ENCODE peak calls at places on chromosomes 5 and 9, in seven cellular contexts. I is transverse colon, P is ovary, X is sigmoid colon, Z is A549, O is stomach, B is HepG2. V is an unnamed sample.

GRCh38 chr5:107470007-107470582 is 200.6 kb downstream of the EFNA5 start:
- DNase-seq in B (no peak), P (no peak), X (no peak), Z (no peak), O (no peak), I (no peak), V (no peak)

GRCh38 chr5:122154910-122155309 is 25.6 kb downstream of the ZNF474 start:
- DNase-seq in Z (no peak), I (no peak), P (no peak), X (peak; percentile 79), O (no peak), B (no peak), V (no peak)

GRCh38 chr9:99000480-99001395 is 57.0 kb downstream of the COL15A1 start:
- DNase-seq in B (peak; percentile 17), P (no peak), O (peak; percentile 52), X (no peak), Z (peak; percentile 38), I (peak; percentile 51), V (no peak)

GRCh38 chr5:124576848-124577409 is 169.5 kb downstream of the ZNF608 start:
- DNase-seq in X (no peak), I (no peak), Z (no peak), O (no peak), B (no peak), P (no peak), V (no peak)

GRCh38 chr5:5430136-5430535 is 7.7 kb downstream of the ICE1 start:
- DNase-seq in P (no peak), O (no peak), X (no peak), I (no peak), Z (no peak), B (no peak), V (no peak)

GRCh38 chr9:97556721-97557605 is 55.5 kb downstream of the TMOD1 start:
- DNase-seq in B (no peak), P (peak; percentile 84), Z (no peak), I (no peak), X (peak; percentile 73), O (peak; percentile 80), V (no peak)

GRCh38 chr9:78261403-78262001 is 25.6 kb downstream of the CEP78 start:
- DNase-seq in X (no peak), O (no peak), I (no peak), Z (peak; percentile 45), B (peak; percentile 23), P (no peak), V (no peak)

GRCh38 chr5:131987251-131987650 is 24.2 kb downstream of the ACSL6 start:
- DNase-seq in I (no peak), P (no peak), B (no peak), O (no peak), Z (no peak), X (no peak), V (no peak)

GRCh38 chr5:96113170-96113939 is 151.7 kb upstream of the ELL2 start:
- DNase-seq in X (no peak), P (no peak), I (no peak), Z (no peak), O (peak; percentile 46), B (no peak), V (no peak)

GRCh38 chr5:17167171-17167891 is 50.1 kb upstream of the BASP1 start:
- DNase-seq in B (no peak), P (no peak), I (no peak), O (no peak), X (no peak), Z (no peak), V (no peak)

GRCh38 chr5:2701592-2701991 is 49.9 kb downstream of the IRX2 start:
- DNase-seq in X (peak; percentile 52), O (no peak), I (no peak), B (no peak), Z (no peak), P (no peak), V (no peak)

GRCh38 chr9:80259079-80259478 is 687.3 kb downstream of the TLE4 start:
- DNase-seq in X (no peak), Z (no peak), B (no peak), I (no peak), P (no peak), O (no peak), V (no peak)

DNA sequence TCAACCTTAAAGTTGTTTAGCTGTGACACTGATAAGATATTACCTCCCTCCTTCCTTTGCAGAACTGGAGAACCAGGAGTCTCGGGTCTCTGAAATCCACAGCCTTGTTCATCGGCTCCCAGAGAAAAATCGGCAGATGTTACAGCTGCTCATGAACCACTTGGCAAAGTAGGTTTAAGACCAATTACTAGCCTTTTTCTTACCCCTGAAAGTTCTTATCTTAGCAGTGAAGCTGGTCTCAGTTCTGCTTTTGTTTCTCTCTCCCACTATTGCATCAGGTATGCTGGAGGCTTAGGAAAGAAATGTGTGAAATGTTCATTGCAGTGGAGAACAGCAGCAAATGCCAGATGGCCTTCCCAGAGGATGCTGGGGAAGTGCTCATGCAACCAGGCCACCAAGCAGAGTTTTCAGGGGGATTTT is 287.4 kb downstream of the ARHGAP26 start:
- DNase-seq in B (no peak), Z (no peak), P (no peak), O (no peak), X (no peak), I (no peak), V (no peak)
- TF ChIP-seq EP300 in B (no peak), Z (no peak), P (no peak), O (no peak), X (no peak), I (no peak), V (no peak)

GRCh38 chr9:130893250-130894101 is 3.1 kb downstream of the QRFP start:
- DNase-seq in O (peak; percentile 40), P (peak; percentile 34), Z (peak; percentile 35), X (no peak), I (peak; percentile 48), B (no peak), V (no peak)

GRCh38 chr9:130892503-130893249 is 3.9 kb downstream of the QRFP start:
- DNase-seq in P (no peak), I (no peak), Z (no peak), X (no peak), B (no peak), O (no peak), V (no peak)

GRCh38 chr9:130890869-130891698 is 5.5 kb downstream of the QRFP start:
- DNase-seq in B (no peak), I (no peak), Z (no peak), X (no peak), O (no peak), P (no peak), V (no peak)

GRCh38 chr9:130890124-130890523 is 6.5 kb downstream of the QRFP start:
- DNase-seq in I (no peak), O (no peak), B (no peak), Z (no peak), P (no peak), X (no peak), V (no peak)

DNA sequence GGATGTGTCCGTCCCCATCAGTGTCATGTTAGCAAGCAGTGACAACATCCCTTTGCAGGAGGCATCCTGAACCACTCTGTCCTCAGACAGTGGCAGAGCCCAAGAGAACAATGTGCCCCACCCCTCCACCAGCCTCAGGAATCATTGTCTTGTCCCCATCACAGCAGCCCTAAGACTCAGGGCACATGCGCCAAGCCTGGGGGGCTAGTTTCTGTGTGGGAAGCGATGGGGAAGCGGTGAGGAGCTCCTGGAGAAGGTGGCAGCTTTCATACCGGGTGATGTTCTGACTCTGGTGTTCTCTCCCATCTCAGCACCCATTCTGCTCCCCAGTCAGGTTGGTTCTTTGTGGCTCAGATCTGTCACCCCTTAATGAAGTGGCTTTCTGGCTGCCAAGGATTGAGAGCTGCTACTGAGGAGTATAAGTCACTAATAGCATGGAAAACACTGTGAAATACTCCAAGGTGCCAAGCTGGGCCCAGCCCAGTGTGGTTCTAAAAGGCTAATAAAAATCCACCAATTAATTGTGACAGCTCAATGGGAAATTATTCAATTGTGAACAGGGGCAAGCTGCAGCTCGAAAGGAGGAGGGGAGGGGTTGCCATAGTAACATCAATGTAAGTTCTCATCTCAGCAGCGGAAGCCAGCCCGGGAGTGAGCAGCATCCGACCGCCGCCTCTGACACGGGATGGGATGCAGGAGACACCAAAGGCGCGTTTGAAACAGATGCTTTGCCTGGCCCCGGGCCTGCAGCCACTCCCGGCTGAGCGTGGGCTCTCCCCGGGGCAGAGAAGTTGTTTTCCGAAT is 4.7 kb downstream of the QRFP start:
- DNase-seq in I (no peak), X (no peak), P (no peak), Z (no peak), O (no peak), B (no peak), V (no peak)
- TF ChIP-seq EP300 in I (no peak), X (no peak), P (no peak), Z (no peak), O (no peak), B (no peak), V (no peak)

GRCh38 chr9:35079426-35080341 is at the start of gene FANCG:
- DNase-seq in O (peak; percentile 89), I (peak; percentile 93), Z (peak; percentile 95), P (peak; percentile 85), X (peak; percentile 95), B (peak; percentile 86), V (peak; percentile 92)
- TF ChIP-seq EP300 in O (no peak), I (no peak), Z (no peak), P (no peak), X (no peak), B (no peak), V (no peak)

DNA sequence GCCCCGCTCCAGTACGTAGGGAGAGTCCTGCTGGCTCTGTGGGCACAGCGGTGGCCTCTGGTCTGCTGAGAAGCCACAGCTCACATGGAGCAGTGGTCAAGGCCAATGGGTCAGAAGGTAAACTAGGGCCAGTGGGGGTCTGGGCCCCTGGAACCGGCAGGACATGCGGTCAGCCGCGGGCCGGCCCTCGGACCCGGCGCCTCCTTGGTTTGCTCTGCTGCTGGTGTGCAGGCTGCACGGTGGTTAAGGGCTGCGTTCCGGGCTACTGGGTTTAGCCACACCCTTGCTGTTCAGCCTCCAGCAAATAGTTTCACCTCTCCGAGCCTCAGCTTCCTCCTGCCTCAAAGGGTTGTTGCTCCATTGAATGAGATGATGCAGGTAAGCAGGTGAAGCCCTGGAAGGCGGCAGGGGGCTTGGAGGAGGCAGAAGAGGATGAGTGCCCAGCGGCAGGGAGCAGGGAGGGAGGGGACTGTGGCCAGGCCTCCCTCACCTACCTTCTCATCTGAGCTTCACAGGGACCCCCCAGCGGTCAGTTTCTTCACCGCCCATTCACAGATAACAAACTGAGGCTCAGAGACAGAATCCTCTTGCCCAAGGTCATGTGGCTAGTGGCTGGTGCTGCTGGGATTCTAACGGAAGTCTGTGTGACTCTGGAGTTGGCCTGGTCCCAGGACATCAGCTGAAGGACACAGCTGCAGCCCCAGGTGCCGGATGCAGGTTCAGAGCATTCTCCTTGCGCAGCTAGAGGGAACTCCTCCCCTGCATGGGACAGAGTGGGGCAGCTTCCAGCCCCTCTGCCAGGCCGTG is 3.7 kb upstream of the COL5A1 start:
- DNase-seq in O (no peak), P (peak; percentile 15), I (no peak), X (peak; percentile 47), Z (no peak), B (no peak), V (no peak)
- TF ChIP-seq EP300 in O (no peak), P (no peak), I (no peak), X (no peak), Z (no peak), B (no peak), V (no peak)

GRCh38 chr9:90546200-90546599 is 96.4 kb downstream of the DIRAS2 start:
- DNase-seq in Z (no peak), I (no peak), P (no peak), B (peak; percentile 22), O (no peak), X (no peak), V (no peak)
- TF ChIP-seq EP300 in Z (no peak), I (no peak), P (no peak), B (no peak), O (no peak), X (no peak), V (no peak)

V was measured in suprapubic skin.